ENCODE peak calls at places on chromosomes 3 and 15, in nine cellular contexts. S is GM23338, L is cardiac muscle cell, H is brain microvascular endothelial cell, J is testis, N is PC-3, O is lung, T is OCI-LY7, Z is A549. C is an unnamed sample.

GRCh38 chr3:39388741-39389248 is 5.6 kb downstream of the SLC25A38 start:
- DNase-seq in O (no peak), J (no peak), S (no peak), L (no peak), Z (no peak), H (no peak), N (no peak), T (peak; percentile 83), C (no peak)

GRCh38 chr3:181278468-181279238 is 289.1 kb upstream of the DNAJC19 start:
- DNase-seq in J (no peak), N (no peak), Z (no peak), S (peak; percentile 21), T (peak; percentile 25), L (peak; percentile 3), H (no peak), O (no peak), C (no peak)

GRCh38 chr3:29695201-29695904 is 414.5 kb downstream of the RBMS3 start:
- DNase-seq in J (peak; percentile 38), O (no peak), L (peak; percentile 97), H (peak; percentile 20), Z (peak; percentile 17), N (peak; percentile 38), S (no peak), T (no peak), C (peak; percentile 72)

GRCh38 chr3:12993623-12994356 is 79.4 kb downstream of the IQSEC1 start:
- DNase-seq in T (no peak), O (no peak), S (peak; percentile 60), Z (peak; percentile 17), N (peak; percentile 30), H (no peak), L (no peak), J (no peak), C (no peak)

GRCh38 chr3:72303926-72304325 is 519.0 kb upstream of the PROK2 start:
- DNase-seq in T (no peak), L (peak; percentile 70), N (no peak), S (peak; percentile 19), J (no peak), O (no peak), H (no peak), Z (no peak), C (no peak)

GRCh38 chr3:163936557-163936956 is 1141.7 kb downstream of the SI start:
- DNase-seq in O (no peak), L (no peak), Z (no peak), T (no peak), S (no peak), H (no peak), N (no peak), J (no peak), C (no peak)

GRCh38 chr3:127673191-127674098 is 693 bp downstream of the ABTB1 start:
- DNase-seq in O (peak; percentile 54), S (peak; percentile 48), Z (peak; percentile 49), H (peak; percentile 56), L (peak; percentile 72), J (peak; percentile 36), T (peak; percentile 54), N (peak; percentile 19), C (no peak)

GRCh38 chr3:174168538-174169254 is 690.4 kb upstream of the NAALADL2 start:
- DNase-seq in O (no peak), T (no peak), N (no peak), H (no peak), S (no peak), J (no peak), Z (no peak), L (no peak), C (no peak)

GRCh38 chr3:14524920-14525660 is 15.1 kb downstream of the GRIP2 start:
- DNase-seq in N (no peak), S (no peak), L (no peak), O (no peak), J (no peak), Z (no peak), H (no peak), T (no peak), C (no peak)

GRCh38 chr3:61562042-61562809 is 855 bp downstream of the PTPRG start:
- DNase-seq in S (no peak), O (no peak), J (no peak), L (peak; percentile 32), H (no peak), Z (peak; percentile 19), N (no peak), T (no peak), C (no peak)

GRCh38 chr15:29102911-29103824 is 166.5 kb downstream of the NSMCE3 start:
- DNase-seq in N (no peak), L (no peak), T (no peak), S (peak; percentile 78), Z (no peak), O (no peak), J (peak; percentile 71), H (no peak), C (no peak)

GRCh38 chr3:17799312-17799711 is 56.9 kb upstream of the TBC1D5 start:
- DNase-seq in N (no peak), Z (no peak), L (no peak), J (no peak), T (no peak), S (no peak), O (no peak), H (no peak), C (no peak)

DNA sequence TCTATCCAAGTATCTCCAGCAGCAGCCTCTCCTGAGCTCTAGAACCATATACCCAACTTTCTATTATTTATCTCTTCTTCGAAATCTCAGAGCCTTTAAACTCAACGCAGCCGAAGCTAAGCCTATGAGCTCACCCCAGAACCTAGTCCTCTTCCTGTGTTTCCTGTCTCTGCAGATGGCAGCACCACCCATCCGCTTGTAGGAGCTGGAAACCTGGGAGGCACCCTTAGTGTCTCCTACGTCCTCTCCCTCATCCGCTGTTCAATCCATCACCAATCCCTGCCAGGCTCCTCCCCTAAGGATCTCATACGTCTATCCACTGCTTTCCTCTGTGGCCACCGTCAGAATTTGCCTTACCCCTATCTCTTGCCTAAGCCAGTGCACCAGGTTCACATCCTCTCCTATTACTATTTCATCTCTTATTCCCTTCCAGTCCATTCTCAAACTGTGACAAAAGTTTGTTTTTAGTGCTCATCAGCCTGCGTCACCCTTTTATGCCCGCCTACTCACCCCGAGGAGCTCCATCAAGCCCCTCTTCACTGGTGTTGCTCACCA is 9.6 kb downstream of the VGLL4 start:
- DNase-seq in J (no peak), N (no peak), S (no peak), T (no peak), L (no peak), H (no peak), Z (no peak), O (no peak), C (no peak)
- H3K27ac ChIP-seq in J (peak overlapping the region; percentile 81), N (no peak overlapping the region), S (no peak overlapping the region), T (no peak overlapping the region), L (no peak overlapping the region), H (no peak overlapping the region), Z (no peak overlapping the region), O (peak overlapping the region; percentile 78), C (no peak overlapping the region)

GRCh38 chr3:64575211-64575844 is 112.5 kb downstream of the ADAMTS9 start:
- DNase-seq in S (peak; percentile 80), N (peak; percentile 8), Z (peak; percentile 25), O (no peak), T (peak; percentile 13), L (peak; percentile 40), J (no peak), H (peak; percentile 25), C (no peak)
- TF ChIP-seq CTCF in S (peak; percentile 60), N (peak; percentile 46), Z (peak; percentile 21), O (no peak), T (peak; percentile 74), L (peak; percentile 56), J (peak; percentile 33), H (peak; percentile 75), C (peak; percentile 61)

GRCh38 chr3:98032881-98033280 is 2.2 kb downstream of the GABRR3 start:
- DNase-seq in O (no peak), N (no peak), S (no peak), Z (no peak), J (no peak), L (no peak), H (no peak), T (no peak), C (no peak)

GRCh38 chr3:98035208-98035607 is at the start of gene GABRR3:
- DNase-seq in N (no peak), Z (no peak), S (no peak), J (no peak), O (no peak), L (no peak), H (no peak), T (no peak), C (no peak)

GRCh38 chr3:98034486-98034885 is 629 bp downstream of the GABRR3 start:
- DNase-seq in O (no peak), S (no peak), T (no peak), H (no peak), J (no peak), N (no peak), Z (no peak), L (no peak), C (no peak)

GRCh38 chr3:98038241-98038640 is 3.1 kb upstream of the GABRR3 start:
- DNase-seq in J (no peak), S (no peak), L (peak; percentile 10), Z (no peak), T (no peak), H (no peak), O (no peak), N (no peak), C (no peak)

DNA sequence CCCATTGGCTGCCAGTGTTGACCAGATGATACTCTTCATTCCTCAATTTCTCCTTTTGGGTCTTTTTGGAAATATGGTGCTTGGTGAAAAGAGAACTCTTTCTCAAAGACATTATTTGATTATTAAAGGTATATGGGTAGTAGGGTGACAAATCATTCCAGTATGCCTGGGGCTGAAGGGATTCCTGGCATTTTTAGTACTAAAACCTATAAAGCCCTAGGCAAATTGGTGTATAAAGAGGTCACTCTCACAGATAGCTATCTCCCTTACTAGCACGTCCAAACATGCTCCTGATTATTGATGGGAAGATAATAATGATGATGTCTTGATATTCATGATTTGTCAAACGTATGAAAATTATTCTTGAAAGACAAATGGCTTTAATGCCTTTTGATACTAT is 1.1 kb downstream of the GABRR3 start:
- DNase-seq in N (no peak), O (no peak), J (no peak), L (no peak), Z (no peak), S (no peak), T (no peak), H (no peak), C (no peak)
- H3K4me3 ChIP-seq in N (no peak overlapping the region), O (no peak overlapping the region), J (no peak overlapping the region), L (no peak overlapping the region), Z (no peak overlapping the region), S (no peak overlapping the region), T (no peak overlapping the region), H (no peak overlapping the region), C (no peak overlapping the region)

GRCh38 chr15:44296625-44297524 is 8.4 kb downstream of the GOLM2 start:
- DNase-seq in O (no peak), L (peak; percentile 29), T (no peak), N (peak; percentile 81), H (peak; percentile 50), J (no peak), S (peak; percentile 33), Z (peak; percentile 72), C (no peak)

GRCh38 chr15:44298878-44299277 is 10.4 kb downstream of the GOLM2 start:
- DNase-seq in J (no peak), T (peak; percentile 18), N (peak; percentile 58), O (no peak), L (no peak), S (peak; percentile 75), H (no peak), Z (peak; percentile 37), C (no peak)

GRCh38 chr15:44295909-44296420 is 7.4 kb downstream of the GOLM2 start:
- DNase-seq in H (no peak), Z (no peak), L (peak; percentile 17), T (no peak), S (no peak), J (no peak), N (no peak), O (no peak), C (no peak)

GRCh38 chr15:44299997-44300396 is 11.5 kb downstream of the GOLM2 start:
- DNase-seq in Z (no peak), O (no peak), N (no peak), S (no peak), T (no peak), J (no peak), H (no peak), L (no peak), C (no peak)

GRCh38 chr15:44300567-44300966 is 12.0 kb downstream of the GOLM2 start:
- DNase-seq in J (no peak), O (no peak), N (no peak), T (peak; percentile 25), H (no peak), S (no peak), L (no peak), Z (no peak), C (no peak)
- H3K27ac ChIP-seq in J (no peak overlapping the region), O (no peak overlapping the region), N (no peak overlapping the region), T (peak overlapping the region; percentile 5), H (no peak overlapping the region), S (no peak overlapping the region), L (no peak overlapping the region), Z (no peak overlapping the region), C (no peak overlapping the region)

C was measured in AG04450.